ENCODE peak calls at places on chromosomes 4 and X, in seven cellular contexts. W is CD4-positive, alpha-beta T cell; P is iPS-NIHi11; E is neural crest cell; Z is OCI-LY7; D is A172; G is SK-N-SH. Q is an unnamed sample.

GRCh38 chr4:122819708-122820449 is 6.8 kb upstream of the FGF2 start:
- DNase-seq in D (peak), P (no peak), Z (no peak), E (no peak), W (no peak), G (no peak), Q (no peak)

GRCh38 chrX:7689791-7690412 is 153.1 kb upstream of the VCX start:
- DNase-seq in P (no peak), E (no peak), G (no peak), Z (no peak), W (no peak), D (peak), Q (no peak)

GRCh38 chr4:89837385-89837995 is 529 bp upstream of the SNCA start:
- DNase-seq in E (peak), D (no peak), G (peak), W (no peak), Z (no peak), P (peak), Q (peak)

GRCh38 chr4:166257891-166258290 is 384.9 kb downstream of the TLL1 start:
- DNase-seq in P (no peak), D (no peak), E (no peak), G (no peak), Z (no peak), W (no peak), Q (no peak)

GRCh38 chr4:6665320-6665654 is 24.8 kb downstream of the MRFAP1 start:
- DNase-seq in D (no peak), G (no peak), Z (no peak), P (no peak), E (no peak), W (no peak), Q (no peak)

GRCh38 chr4:3340703-3341088 is 47.9 kb downstream of the RGS12 start:
- DNase-seq in W (no peak), P (no peak), Z (no peak), E (no peak), D (no peak), G (no peak), Q (no peak)

GRCh38 chr4:185311113-185311888 is 84.4 kb downstream of the LRP2BP start:
- DNase-seq in P (no peak), W (no peak), E (no peak), Z (peak), G (no peak), D (no peak), Q (no peak)

GRCh38 chrX:44874481-44875184 is 1.6 kb downstream of the KDM6A start:
- DNase-seq in P (peak), W (peak), G (peak), D (peak), E (no peak), Z (peak), Q (peak)

GRCh38 chr4:70718811-70719604 is 2.8 kb upstream of the RUFY3 start:
- DNase-seq in Z (no peak), D (no peak), G (no peak), P (no peak), W (no peak), E (no peak), Q (no peak)

GRCh38 chr4:102430511-102430910 is 70.6 kb upstream of the NFKB1 start:
- DNase-seq in E (no peak), D (peak), G (no peak), W (no peak), P (no peak), Z (no peak), Q (no peak)

GRCh38 chr4:118849867-118850812 is 14.2 kb upstream of the SEC24D start:
- DNase-seq in G (no peak), Z (peak), E (no peak), P (peak), D (peak), W (peak), Q (no peak)

GRCh38 chr4:102429553-102429952 is 71.6 kb upstream of the NFKB1 start:
- DNase-seq in G (no peak), P (no peak), D (peak), W (no peak), Z (no peak), E (no peak), Q (no peak)

GRCh38 chr4:38490753-38491446 is 173.1 kb upstream of the KLF3 start:
- DNase-seq in P (no peak), E (no peak), W (no peak), D (no peak), G (no peak), Z (no peak), Q (no peak)